ENCODE peak calls at places on chromosomes 4 and X, in five cellular contexts. One of them, this sample, is unnamed.

GRCh38 chr4:115113382-115114106 is at the start of gene NDST4:
- DNase-seq in HepG2: no peak
- DNase-seq in K562: no peak
- DNase-seq in GM12878: no peak
- DNase-seq in HCT116: no peak
- DNase-seq in this sample: no peak

GRCh38 chr4:137648531-137648930 is 116.2 kb upstream of the PCDH18 start:
- DNase-seq in HepG2: no peak
- DNase-seq in K562: no peak
- DNase-seq in GM12878: no peak
- DNase-seq in HCT116: no peak
- DNase-seq in this sample: no peak

GRCh38 chr4:166435449-166435848 is 562.4 kb downstream of the TLL1 start:
- DNase-seq in HepG2: no peak
- DNase-seq in K562: no peak
- DNase-seq in GM12878: no peak
- DNase-seq in HCT116: no peak
- DNase-seq in this sample: no peak

GRCh38 chr4:74440356-74440755 is 4.6 kb upstream of the AREG start:
- DNase-seq in HepG2: peak; percentile 59
- DNase-seq in K562: peak; percentile 12
- DNase-seq in GM12878: no peak
- DNase-seq in HCT116: no peak
- DNase-seq in this sample: no peak

GRCh38 chr4:107278791-107279481 is 242.8 kb upstream of the DKK2 start:
- DNase-seq in HepG2: peak; percentile 1
- DNase-seq in K562: no peak
- DNase-seq in GM12878: no peak
- DNase-seq in HCT116: no peak
- DNase-seq in this sample: no peak

GRCh38 chr4:88865466-88865865 is 167.8 kb upstream of the NAP1L5 start:
- DNase-seq in HepG2: no peak
- DNase-seq in K562: no peak
- DNase-seq in GM12878: no peak
- DNase-seq in HCT116: no peak
- DNase-seq in this sample: no peak

GRCh38 chrX:151723156-151723760 is 7.4 kb downstream of the FATE1 start:
- DNase-seq in HepG2: no peak
- DNase-seq in K562: no peak
- DNase-seq in GM12878: no peak
- DNase-seq in HCT116: no peak
- DNase-seq in this sample: no peak

GRCh38 chr4:3316146-3316545 is 23.3 kb downstream of the RGS12 start:
- DNase-seq in HepG2: no peak
- DNase-seq in K562: no peak
- DNase-seq in GM12878: no peak
- DNase-seq in HCT116: no peak
- DNase-seq in this sample: no peak

GRCh38 chr4:158858410-158859189 is 89.8 kb downstream of the FNIP2 start:
- DNase-seq in HepG2: peak; percentile 16
- DNase-seq in K562: no peak
- DNase-seq in GM12878: no peak
- DNase-seq in HCT116: no peak
- DNase-seq in this sample: no peak

GRCh38 chr4:2337896-2338295 is 76.0 kb upstream of the MXD4 start:
- DNase-seq in HepG2: no peak
- DNase-seq in K562: no peak
- DNase-seq in GM12878: no peak
- DNase-seq in HCT116: no peak
- DNase-seq in this sample: no peak

GRCh38 chr4:45284400-45285085 is 558.2 kb upstream of the GNPDA2 start:
- DNase-seq in HepG2: no peak
- DNase-seq in K562: no peak
- DNase-seq in GM12878: no peak
- DNase-seq in HCT116: no peak
- DNase-seq in this sample: no peak

GRCh38 chr4:156558365-156559025 is 413.1 kb downstream of the PDGFC start:
- DNase-seq in HepG2: no peak
- DNase-seq in K562: no peak
- DNase-seq in GM12878: no peak
- DNase-seq in HCT116: no peak
- DNase-seq in this sample: no peak

GRCh38 chr4:110165382-110166285 is 32.8 kb downstream of the ELOVL6 start:
- DNase-seq in HepG2: no peak
- DNase-seq in K562: no peak
- DNase-seq in GM12878: no peak
- DNase-seq in HCT116: peak; percentile 31
- DNase-seq in this sample: no peak

GRCh38 chrX:38660395-38661179 is 99.2 kb downstream of the TSPAN7 start:
- DNase-seq in HepG2: peak; percentile 12
- DNase-seq in K562: no peak
- DNase-seq in GM12878: no peak
- DNase-seq in HCT116: no peak
- DNase-seq in this sample: no peak

GRCh38 chr4:22801391-22801790 is 108.7 kb downstream of the GBA3 start:
- DNase-seq in HepG2: no peak
- DNase-seq in K562: no peak
- DNase-seq in GM12878: no peak
- DNase-seq in HCT116: no peak
- DNase-seq in this sample: no peak

GRCh38 chr4:186204103-186204559 is 12.8 kb downstream of the CYP4V2 start:
- DNase-seq in HepG2: no peak
- DNase-seq in K562: peak; percentile 42
- DNase-seq in GM12878: no peak
- DNase-seq in HCT116: peak; percentile 81
- DNase-seq in this sample: no peak

GRCh38 chr4:86359944-86360478 is at the start of gene MAPK10:
- DNase-seq in HepG2: no peak
- DNase-seq in K562: no peak
- DNase-seq in GM12878: peak; percentile 62
- DNase-seq in HCT116: no peak
- DNase-seq in this sample: peak; percentile 27

GRCh38 chr4:122584517-122584916 is 36.3 kb downstream of the IL21 start:
- DNase-seq in HepG2: no peak
- DNase-seq in K562: no peak
- DNase-seq in GM12878: no peak
- DNase-seq in HCT116: no peak
- DNase-seq in this sample: no peak

GRCh38 chr4:30719363-30720020 is 677 bp upstream of the PCDH7 start:
- DNase-seq in HepG2: no peak
- DNase-seq in K562: no peak
- DNase-seq in GM12878: no peak
- DNase-seq in HCT116: no peak
- DNase-seq in this sample: no peak

GRCh38 chr4:140071043-140071442 is 82.9 kb downstream of the MAML3 start:
- DNase-seq in HepG2: no peak
- DNase-seq in K562: no peak
- DNase-seq in GM12878: no peak
- DNase-seq in HCT116: no peak
- DNase-seq in this sample: no peak

GRCh38 chr4:101171747-101172146 is 175.6 kb downstream of the PPP3CA start:
- DNase-seq in HepG2: no peak
- DNase-seq in K562: no peak
- DNase-seq in GM12878: no peak
- DNase-seq in HCT116: no peak
- DNase-seq in this sample: no peak
- TF ChIP-seq SRF in HepG2: no peak
- TF ChIP-seq SRF in K562: no peak
- TF ChIP-seq SRF in GM12878: no peak
- TF ChIP-seq SRF in HCT116: peak; percentile 93
- TF ChIP-seq SRF in this sample: no peak

GRCh38 chr4:82493721-82494425 is 63.5 kb downstream of the ENOPH1 start:
- DNase-seq in HepG2: no peak
- DNase-seq in K562: no peak
- DNase-seq in GM12878: no peak
- DNase-seq in HCT116: no peak
- DNase-seq in this sample: no peak
- TF ChIP-seq SRF in HepG2: no peak
- TF ChIP-seq SRF in K562: no peak
- TF ChIP-seq SRF in GM12878: no peak
- TF ChIP-seq SRF in HCT116: no peak
- TF ChIP-seq SRF in this sample: no peak

GRCh38 chrX:45295587-45295986 is 94.9 kb upstream of the DIPK2B start:
- DNase-seq in HepG2: peak; percentile 35
- DNase-seq in K562: no peak
- DNase-seq in GM12878: no peak
- DNase-seq in HCT116: peak; percentile 3
- DNase-seq in this sample: no peak
- TF ChIP-seq SRF in HepG2: no peak
- TF ChIP-seq SRF in K562: no peak
- TF ChIP-seq SRF in GM12878: no peak
- TF ChIP-seq SRF in HCT116: no peak
- TF ChIP-seq SRF in this sample: no peak

GRCh38 chr4:93302310-93302709 is 526.2 kb upstream of the ATOH1 start:
- DNase-seq in HepG2: no peak
- DNase-seq in K562: no peak
- DNase-seq in GM12878: no peak
- DNase-seq in HCT116: no peak
- DNase-seq in this sample: no peak
- TF ChIP-seq SRF in HepG2: no peak
- TF ChIP-seq SRF in K562: no peak
- TF ChIP-seq SRF in GM12878: no peak
- TF ChIP-seq SRF in HCT116: no peak
- TF ChIP-seq SRF in this sample: no peak

DNA sequence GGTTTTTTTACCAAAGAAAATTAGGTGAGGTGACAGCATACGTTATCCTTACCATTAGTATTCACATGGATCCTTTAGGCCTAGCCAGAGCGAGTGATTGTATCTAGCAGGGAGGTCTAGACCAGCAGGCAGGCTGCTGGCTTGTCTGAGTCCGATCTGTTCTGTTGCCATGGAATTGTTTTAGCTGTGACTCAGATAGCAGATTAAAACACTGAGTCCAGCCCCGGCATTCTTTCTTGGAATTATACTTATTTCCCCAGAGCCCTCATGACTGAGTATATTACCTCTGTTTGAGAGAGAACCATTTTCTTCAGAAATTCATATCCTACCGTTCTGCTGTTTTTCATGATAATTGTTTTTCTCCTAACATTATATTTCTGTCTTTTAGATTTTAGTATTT is 37.4 kb downstream of the OCRL start:
- DNase-seq in HepG2: no peak
- DNase-seq in K562: peak; percentile 22
- DNase-seq in GM12878: no peak
- DNase-seq in HCT116: no peak
- DNase-seq in this sample: no peak
- TF ChIP-seq SRF in HepG2: no peak
- TF ChIP-seq SRF in K562: no peak
- TF ChIP-seq SRF in GM12878: no peak
- TF ChIP-seq SRF in HCT116: no peak
- TF ChIP-seq SRF in this sample: no peak

This sample was measured in H1.